ENCODE peak calls at places on chromosomes 4 and X, in six cellular contexts. J is HAP-1, O is pancreas, X is Panc1, G is mucosa of descending colon, W is cardiac muscle cell. Y is an unnamed sample. For H3K36me3, the result is how much of the 10 kb centered on the place peaks cover.

GRCh38 chr4:114019276-114019971 is 40.0 kb upstream of the ARSJ start:
- DNase-seq in J (no peak), O (no peak), X (no peak), G (no peak), W (no peak), Y (no peak)

GRCh38 chr4:89222171-89222570 is 85.4 kb downstream of the GPRIN3 start:
- DNase-seq in J (no peak), O (no peak), X (no peak), G (no peak), W (no peak), Y (no peak)

GRCh38 chr4:143488684-143489083 is 24.8 kb upstream of the SMARCA5 start:
- DNase-seq in J (no peak), O (no peak), X (no peak), G (no peak), W (no peak), Y (no peak)

GRCh38 chrX:131477498-131477897 is 66.4 kb upstream of the OR13H1 start:
- DNase-seq in J (no peak), O (no peak), X (no peak), G (no peak), W (no peak), Y (no peak)

GRCh38 chr4:76658231-76659102 is 223.4 kb downstream of the SHROOM3 start:
- DNase-seq in J (no peak), O (no peak), X (no peak), G (no peak), W (no peak), Y (no peak)

GRCh38 chrX:34578237-34578636 is 78.8 kb downstream of the TMEM47 start:
- DNase-seq in J (peak), O (no peak), X (no peak), G (peak), W (peak), Y (no peak)

GRCh38 chr4:5751918-5752802 is 41.2 kb downstream of the EVC start:
- DNase-seq in J (no peak), O (no peak), X (no peak), G (no peak), W (no peak), Y (no peak)

GRCh38 chr4:184911310-184911709 is 85.5 kb upstream of the ACSL1 start:
- DNase-seq in J (no peak), O (no peak), X (no peak), G (peak), W (no peak), Y (no peak)

GRCh38 chrX:123835661-123836371 is 24.0 kb upstream of the XIAP start:
- DNase-seq in J (no peak), O (no peak), X (no peak), G (no peak), W (no peak), Y (no peak)

GRCh38 chrX:21948897-21949578 is 8.5 kb downstream of the SMS start:
- DNase-seq in J (no peak), O (no peak), X (no peak), G (no peak), W (peak), Y (no peak)

GRCh38 chr4:6641164-6641970 is 882 bp downstream of the MRFAP1 start:
- DNase-seq in J (no peak), O (no peak), X (no peak), G (peak), W (peak), Y (peak)

GRCh38 chr4:178395798-178396197 is 953.6 kb upstream of the AGA start:
- DNase-seq in J (no peak), O (no peak), X (no peak), G (peak), W (no peak), Y (no peak)

GRCh38 chr4:6280365-6280996 is 10.8 kb downstream of the WFS1 start:
- DNase-seq in J (no peak), O (peak), X (no peak), G (no peak), W (no peak), Y (no peak)

GRCh38 chr4:163540977-163541376 is 46.5 kb downstream of the TMA16 start:
- DNase-seq in J (no peak), O (no peak), X (no peak), G (no peak), W (no peak), Y (no peak)

GRCh38 chr4:3480528-3481112 is 17.5 kb downstream of the DOK7 start:
- DNase-seq in J (peak), O (peak), X (peak), G (peak), W (peak), Y (peak)

GRCh38 chrX:104539081-104539480 is 26.9 kb upstream of the IL1RAPL2 start:
- DNase-seq in J (no peak), O (no peak), X (no peak), G (no peak), W (no peak), Y (no peak)

GRCh38 chrX:71619193-71619592 is 882 bp upstream of the CXCR3 start:
- DNase-seq in J (no peak), O (no peak), X (no peak), G (no peak), W (no peak), Y (no peak)

GRCh38 chr4:126470862-126471261 is 1156.1 kb downstream of the FAT4 start:
- DNase-seq in J (no peak), O (no peak), X (no peak), G (no peak), W (no peak), Y (no peak)

GRCh38 chr4:173752610-173753009 is 222.6 kb upstream of the HAND2 start:
- DNase-seq in J (peak), O (no peak), X (no peak), G (peak), W (peak), Y (no peak)

GRCh38 chrX:39821011-39821708 is 276.6 kb downstream of the BCOR start:
- DNase-seq in J (peak), O (no peak), X (no peak), G (no peak), W (peak), Y (no peak)

DNA sequence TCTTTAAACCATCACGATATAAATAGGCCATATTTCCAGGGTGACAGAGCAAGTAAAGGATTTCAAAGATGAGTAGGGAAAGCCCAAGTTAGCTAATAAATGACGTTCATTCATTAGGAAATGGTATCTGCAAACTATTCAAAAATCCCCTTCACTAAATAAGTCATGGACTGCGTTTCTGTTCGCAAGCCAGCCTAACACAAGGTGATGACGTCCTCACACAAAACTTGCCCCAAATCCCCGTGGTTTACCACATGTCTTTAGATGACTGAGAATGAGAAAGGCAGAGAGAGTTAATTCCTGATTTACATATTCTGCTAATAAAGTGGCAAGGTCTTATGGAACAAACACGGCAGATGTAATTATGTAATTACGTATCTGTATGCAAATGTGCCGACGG is 437.8 kb upstream of the FRG1 start:
- DNase-seq in J (no peak), O (no peak), X (no peak), G (no peak), W (no peak), Y (no peak)
- H3K36me3 ChIP-seq in J (under half), O (under half), X (under half), G (under half), W (under half), Y (under half)

GRCh38 chrX:129572422-129572821 is 32.4 kb downstream of the OCRL start:
- DNase-seq in J (no peak), O (no peak), X (no peak), G (no peak), W (no peak), Y (no peak)
- H3K36me3 ChIP-seq in J (half or more), O (under half), X (under half), G (under half), W (under half), Y (under half)

DNA sequence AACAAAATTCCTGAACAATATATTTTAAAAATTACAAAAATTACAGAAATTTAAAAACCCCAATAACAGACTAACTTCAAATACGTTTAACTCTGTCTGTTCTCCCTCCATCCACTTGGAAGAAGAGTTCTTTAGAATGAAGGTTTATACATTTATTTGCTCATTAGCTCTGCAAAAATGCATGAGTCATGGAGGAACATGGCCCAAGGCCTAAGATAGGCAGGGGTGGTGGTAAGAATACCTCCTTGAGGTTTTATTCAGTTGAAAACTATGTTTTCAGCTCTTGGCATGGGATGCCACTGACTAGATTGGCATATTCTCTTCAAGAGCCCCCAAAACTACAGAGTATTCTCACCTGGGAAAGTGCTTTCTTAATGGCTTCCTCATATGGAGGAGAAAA is 8.8 kb upstream of the LRRC66 start:
- DNase-seq in J (no peak), O (no peak), X (no peak), G (no peak), W (no peak), Y (no peak)
- H3K36me3 ChIP-seq in J (under half), O (under half), X (under half), G (under half), W (under half), Y (under half)

DNA sequence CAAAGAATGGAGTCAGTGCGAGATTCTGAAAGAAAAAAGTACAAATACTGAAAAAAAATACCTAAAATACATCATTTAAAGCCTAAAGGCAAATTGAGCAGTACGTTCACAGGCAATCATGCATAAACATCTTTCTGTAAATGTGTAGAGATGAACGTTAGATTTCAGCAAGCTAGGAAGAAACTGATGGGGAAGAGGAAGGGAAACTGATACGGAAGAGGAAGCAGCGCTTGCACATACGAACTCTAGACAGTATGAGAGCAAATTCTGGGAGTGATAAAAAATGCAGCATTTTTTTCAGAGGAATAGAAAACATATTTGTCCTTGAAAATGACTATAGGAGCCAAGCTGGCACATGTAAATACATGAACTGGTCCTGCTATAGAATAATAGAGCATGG is 9.4 kb downstream of the ANKRD50 start:
- DNase-seq in J (no peak), O (no peak), X (no peak), G (no peak), W (no peak), Y (no peak)
- H3K36me3 ChIP-seq in J (under half), O (under half), X (under half), G (under half), W (under half), Y (under half)

GRCh38 chrX:120534413-120535205 is 26.2 kb downstream of the CUL4B start:
- DNase-seq in J (no peak), O (no peak), X (no peak), G (no peak), W (no peak), Y (no peak)

DNA sequence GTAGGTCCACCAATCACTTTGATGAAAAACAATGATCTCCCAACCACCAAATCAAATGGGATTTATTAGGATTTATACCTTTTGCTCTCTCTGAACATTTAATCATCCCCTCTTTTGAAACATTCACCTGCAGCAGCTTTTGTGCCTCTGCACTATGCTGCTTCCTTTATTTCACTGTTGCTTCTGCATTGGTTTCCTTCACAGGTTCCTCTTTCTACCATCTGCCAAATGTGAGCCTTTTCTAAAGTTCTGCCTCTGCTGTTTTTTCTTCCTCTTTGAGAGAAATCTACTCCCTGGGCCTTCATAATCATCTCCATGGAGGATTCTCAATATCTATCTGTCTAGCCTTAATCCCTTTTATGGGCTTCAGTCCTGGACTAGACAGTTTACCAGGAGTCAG is 24.7 kb downstream of the CUL4B start:
- DNase-seq in J (no peak), O (no peak), X (no peak), G (no peak), W (no peak), Y (no peak)
- H3K36me3 ChIP-seq in J (half or more), O (under half), X (under half), G (under half), W (under half), Y (under half)

DNA sequence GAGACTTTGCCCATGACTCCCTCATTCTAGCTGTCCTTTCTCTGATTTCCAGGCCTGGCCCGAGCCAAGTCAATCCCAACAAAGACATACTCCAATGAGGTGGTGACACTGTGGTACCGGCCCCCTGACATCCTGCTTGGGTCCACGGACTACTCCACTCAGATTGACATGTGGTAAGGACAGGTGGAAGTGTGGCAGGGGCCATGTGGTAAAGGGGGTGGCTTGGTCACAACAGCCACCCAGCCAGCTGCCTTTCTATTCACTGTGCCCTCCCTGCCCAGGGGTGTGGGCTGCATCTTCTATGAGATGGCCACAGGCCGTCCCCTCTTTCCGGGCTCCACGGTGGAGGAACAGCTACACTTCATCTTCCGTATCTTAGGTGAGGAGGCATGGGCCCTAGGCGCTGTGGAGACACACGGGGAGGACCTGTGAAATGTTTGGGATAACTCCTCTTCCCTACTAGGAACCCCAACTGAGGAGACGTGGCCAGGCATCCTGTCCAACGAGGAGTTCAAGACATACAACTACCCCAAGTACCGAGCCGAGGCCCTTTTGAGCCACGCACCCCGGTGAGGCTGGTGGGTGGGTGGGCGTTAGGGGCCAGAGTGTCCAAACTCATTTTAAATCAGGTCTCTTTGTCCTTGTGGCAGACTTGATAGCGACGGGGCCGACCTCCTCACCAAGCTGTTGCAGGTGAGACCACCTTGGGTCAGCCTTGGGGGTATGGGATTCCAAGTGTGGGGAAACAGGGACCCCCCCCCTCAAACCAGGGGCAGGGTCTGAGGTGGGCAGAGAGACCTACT is 6.1 kb upstream of the USP11 start:
- DNase-seq in J (no peak), O (no peak), X (no peak), G (no peak), W (no peak), Y (no peak)
- H3K36me3 ChIP-seq in J (half or more), O (under half), X (under half), G (under half), W (half or more), Y (under half)

GRCh38 chr4:1337951-1338751 is 8.9 kb upstream of the UVSSA start:
- DNase-seq in J (no peak), O (peak), X (no peak), G (no peak), W (no peak), Y (no peak)
- H3K36me3 ChIP-seq in J (under half), O (half or more), X (under half), G (under half), W (under half), Y (under half)